ENCODE peak calls at places on chromosome 6, in nine cellular contexts. G, O, C, B, P, I, U, N and R are unnamed samples.
A peak's percentile ranks its signal among the peaks of the same experiment; 100 is the strongest.

GRCh38 chr6:38164671-38165108 is 345.2 kb downstream of the ZFAND3 start:
- DNase-seq in G (no peak), O (no peak), C (no peak), B (no peak), P (no peak), I (no peak), U (no peak), N (no peak), R (no peak)

GRCh38 chr6:166904101-166904746 is 52.1 kb downstream of the RNASET2 start:
- DNase-seq in G (no peak), O (no peak), C (peak; percentile 19), B (no peak), P (no peak), I (no peak), U (peak; percentile 10), N (peak; percentile 23), R (peak; percentile 17)

GRCh38 chr6:43089874-43090556 is 13.9 kb downstream of the PTK7 start:
- DNase-seq in G (no peak), O (no peak), C (no peak), B (no peak), P (no peak), I (no peak), U (peak; percentile 56), N (no peak), R (no peak)

GRCh38 chr6:8785223-8785622 is 349.9 kb upstream of the SLC35B3 start:
- DNase-seq in G (no peak), O (no peak), C (no peak), B (no peak), P (no peak), I (no peak), U (no peak), N (no peak), R (no peak)

GRCh38 chr6:46862381-46862780 is 59.4 kb downstream of the ADGRF5 start:
- DNase-seq in G (no peak), O (no peak), C (no peak), B (no peak), P (no peak), I (no peak), U (no peak), N (no peak), R (no peak)

GRCh38 chr6:148799647-148800046 is 52.8 kb downstream of the UST start:
- DNase-seq in G (no peak), O (no peak), C (no peak), B (no peak), P (no peak), I (no peak), U (no peak), N (no peak), R (no peak)

GRCh38 chr6:20564269-20564668 is 30.0 kb downstream of the CDKAL1 start:
- DNase-seq in G (peak; percentile 66), O (no peak), C (peak; percentile 50), B (no peak), P (no peak), I (no peak), U (no peak), N (no peak), R (peak; percentile 57)

GRCh38 chr6:11328613-11329247 is 96.3 kb upstream of the NEDD9 start:
- DNase-seq in G (peak; percentile 36), O (no peak), C (no peak), B (no peak), P (no peak), I (no peak), U (no peak), N (no peak), R (peak; percentile 54)

GRCh38 chr6:63567966-63568365 is 4.3 kb upstream of the LOC128125822 start:
- DNase-seq in G (no peak), O (no peak), C (no peak), B (no peak), P (no peak), I (no peak), U (no peak), N (no peak), R (no peak)

GRCh38 chr6:21808045-21808470 is 214.5 kb downstream of the SOX4 start:
- DNase-seq in G (peak; percentile 68), O (no peak), C (peak; percentile 64), B (peak; percentile 21), P (no peak), I (no peak), U (no peak), N (no peak), R (peak; percentile 79)